ENCODE peak calls at places on chromosomes 1 and 21, in four cellular contexts. I is CD8-positive, alpha-beta T cell; Y is GM10248; W is brain microvascular endothelial cell. R is an unnamed sample.

GRCh38 chr1:77673030-77673429 is 9.4 kb downstream of the ZZZ3 start:
- DNase-seq in Y (no peak), W (no peak), I (no peak), R (no peak)

GRCh38 chr21:31873696-31874599 is 1.1 kb downstream of the HUNK start:
- DNase-seq in I (peak), Y (peak), W (no peak), R (peak)

GRCh38 chr1:46619656-46620055 is 3.0 kb upstream of the MOB3C start:
- DNase-seq in Y (no peak), I (no peak), W (no peak), R (no peak)

GRCh38 chr21:20641251-20641650 is 357.0 kb upstream of the NCAM2 start:
- DNase-seq in W (no peak), I (no peak), Y (no peak), R (no peak)

GRCh38 chr1:68120136-68120791 is 69.8 kb upstream of the DIRAS3 start:
- DNase-seq in Y (peak), W (peak), I (peak), R (peak)

GRCh38 chr1:17624540-17625256 is 85.2 kb downstream of the ARHGEF10L start:
- DNase-seq in W (peak), I (no peak), Y (no peak), R (no peak)

GRCh38 chr1:160400646-160401486 is 502 bp downstream of the VANGL2 start:
- DNase-seq in Y (no peak), W (no peak), I (no peak), R (peak)

GRCh38 chr1:235644693-235645305 is 4.8 kb downstream of the GNG4 start:
- DNase-seq in I (no peak), W (no peak), Y (no peak), R (no peak)

GRCh38 chr1:228000836-228001563 is 5.8 kb upstream of the WNT3A start:
- DNase-seq in I (no peak), W (no peak), Y (peak), R (no peak)

GRCh38 chr1:222736470-222736869 is 532 bp upstream of the FAM177B start:
- DNase-seq in Y (no peak), W (no peak), I (no peak), R (no peak)

GRCh38 chr21:27831177-27831576 is 864.3 kb upstream of the ADAMTS5 start:
- DNase-seq in W (no peak), I (no peak), Y (no peak), R (no peak)

GRCh38 chr1:205440476-205441317 is 15.1 kb downstream of the BLACAT1 start:
- DNase-seq in I (peak), W (peak), Y (peak), R (peak)

GRCh38 chr1:147545133-147545532 is 3.8 kb downstream of the BCL9 start:
- DNase-seq in Y (no peak), I (peak), W (peak), R (no peak)

GRCh38 chr1:41404308-41404755 is 43.1 kb downstream of the FOXO6 start:
- DNase-seq in W (peak), Y (no peak), I (peak), R (no peak)

GRCh38 chr21:36587388-36587787 is 107.5 kb upstream of the CLDN14 start:
- DNase-seq in Y (no peak), W (peak), I (no peak), R (no peak)

GRCh38 chr1:62439652-62440371 is 3.0 kb downstream of the USP1 start:
- DNase-seq in W (no peak), Y (peak), I (no peak), R (peak)

GRCh38 chr1:243268751-243269460 is 13.1 kb downstream of the SDCCAG8 start:
- DNase-seq in I (no peak), W (peak), Y (no peak), R (no peak)

GRCh38 chr1:30035522-30036228 is 687.7 kb downstream of the MATN1 start:
- DNase-seq in I (no peak), Y (no peak), W (no peak), R (no peak)

GRCh38 chr1:208243522-208243850 is 698 bp downstream of the PLXNA2 start:
- DNase-seq in I (no peak), W (no peak), Y (no peak), R (peak)

GRCh38 chr1:41365772-41366427 is 4.7 kb downstream of the FOXO6 start:
- DNase-seq in Y (peak), W (no peak), I (no peak), R (peak)

GRCh38 chr1:208536176-208536575 is 292.0 kb upstream of the PLXNA2 start:
- DNase-seq in I (no peak), Y (no peak), W (no peak), R (no peak)

GRCh38 chr21:36994501-36995189 is 11.9 kb upstream of the RIPPLY3 start:
- DNase-seq in I (peak), Y (no peak), W (no peak), R (no peak)

GRCh38 chr1:21149862-21150432 is 26.8 kb downstream of the EIF4G3 start:
- DNase-seq in Y (no peak), W (peak), I (no peak), R (no peak)

GRCh38 chr1:110337704-110338199 is 1.4 kb upstream of the RBM15 start:
- DNase-seq in Y (peak), I (peak), W (no peak), R (peak)

GRCh38 chr1:91633438-91633837 is 132.8 kb downstream of the CDC7 start:
- DNase-seq in Y (no peak), W (no peak), I (no peak), R (no peak)

GRCh38 chr1:220084460-220084859 is 5.1 kb downstream of the BPNT1 start:
- DNase-seq in Y (no peak), I (no peak), W (no peak), R (no peak)

GRCh38 chr1:220092694-220093093 is 1.2 kb upstream of the IARS2 start:
- DNase-seq in Y (no peak), W (no peak), I (no peak), R (no peak)

GRCh38 chr1:220094016-220094911 is at the start of gene IARS2:
- DNase-seq in I (peak), W (peak), Y (peak), R (peak)

GRCh38 chr1:220093361-220094015 is 444 bp upstream of the IARS2 start:
- DNase-seq in I (no peak), Y (no peak), W (no peak), R (no peak)

GRCh38 chr1:220089650-220090556 is at the start of gene BPNT1:
- DNase-seq in I (peak), Y (peak), W (peak), R (peak)
- TF ChIP-seq CTCF in I (no peak), Y (no peak), W (peak), R (no peak)

GRCh38 chr21:34509151-34509550 is 2.9 kb downstream of the KCNE1 start:
- DNase-seq in I (no peak), Y (peak), W (no peak), R (no peak)
- TF ChIP-seq CTCF in I (no peak), Y (peak), W (peak), R (peak)

GRCh38 chr21:42830456-42831455 is 48.6 kb downstream of the WDR4 start:
- DNase-seq in W (no peak), Y (no peak), I (no peak), R (no peak)
- TF ChIP-seq CTCF in W (peak), Y (no peak), I (no peak), R (peak)

DNA sequence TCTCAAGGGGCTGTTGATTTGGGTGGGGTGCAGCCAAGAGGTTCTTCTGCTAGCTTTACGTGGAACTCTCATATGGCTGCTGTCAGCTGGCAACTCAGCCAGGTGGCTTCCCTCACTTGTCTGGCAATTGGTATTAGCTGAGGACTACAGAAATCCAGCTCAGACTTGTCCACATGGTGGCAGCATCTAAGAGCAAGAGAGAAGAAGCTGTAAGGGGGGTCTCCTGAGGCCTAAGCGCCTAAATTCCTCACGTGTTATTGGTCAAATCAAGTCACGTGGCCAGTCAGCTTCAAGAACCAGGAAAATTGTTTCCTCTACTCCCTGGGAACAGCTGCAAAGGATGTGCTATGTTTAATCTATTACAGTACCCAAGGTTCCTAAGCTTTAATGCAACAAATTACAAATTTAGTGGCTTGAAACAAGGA is 4.2 kb upstream of the DYRK3 start:
- DNase-seq in I (no peak), W (peak), Y (peak), R (peak)
- TF ChIP-seq CTCF in I (no peak), W (peak), Y (peak), R (peak)

R was measured in GM13977.